ENCODE peak calls at places on chromosomes 13 and 19, in seven cellular contexts. Q is activated CD4-positive, alpha-beta T cell treated with anti-CD3 and anti-CD28 coated beads for 48 hours; A is GM04504; V is lower leg skin; L is MCF 10A; O is right atrium auricular region; U is GM20000. T is an unnamed sample.
A peak's percentile ranks its signal among the peaks of the same experiment; 100 is the strongest.

GRCh38 chr19:2337329-2337707 is 8.8 kb downstream of the SPPL2B start:
- DNase-seq in U (no peak), V (no peak), O (no peak), A (no peak), L (no peak), Q (peak; percentile 23), T (peak; percentile 64)

GRCh38 chr19:50514346-50515167 is 844 bp upstream of the ASPDH start:
- DNase-seq in A (no peak), V (no peak), L (no peak), Q (no peak), O (no peak), U (no peak), T (no peak)

GRCh38 chr19:1161716-1162115 is 12.4 kb downstream of the SBNO2 start:
- DNase-seq in U (no peak), A (no peak), Q (no peak), V (no peak), O (no peak), L (peak; percentile 95), T (no peak)

GRCh38 chr13:30292325-30292724 is 15.0 kb downstream of the KATNAL1 start:
- DNase-seq in L (no peak), V (no peak), A (no peak), Q (no peak), O (no peak), U (no peak), T (no peak)

GRCh38 chr19:21603431-21604153 is 98.2 kb downstream of the ZNF429 start:
- DNase-seq in U (no peak), A (no peak), O (no peak), L (no peak), Q (no peak), V (no peak), T (no peak)

GRCh38 chr19:36183455-36183741 is 31.1 kb downstream of the ZNF565 start:
- DNase-seq in O (no peak), Q (no peak), V (no peak), A (no peak), U (no peak), L (no peak), T (no peak)

GRCh38 chr19:46716672-46717033 is 261 bp downstream of the PRKD2 start:
- DNase-seq in V (no peak), A (no peak), L (peak; percentile 27), U (peak; percentile 52), O (no peak), Q (no peak), T (no peak)

GRCh38 chr19:47157455-47158321 is 27.1 kb downstream of the SAE1 start:
- DNase-seq in O (peak; percentile 80), U (no peak), V (peak; percentile 25), Q (no peak), A (no peak), L (no peak), T (peak; percentile 60)

GRCh38 chr19:2148482-2149135 is 2.8 kb downstream of the AP3D1 start:
- DNase-seq in V (no peak), L (no peak), O (no peak), Q (peak; percentile 69), U (no peak), A (no peak), T (no peak)

GRCh38 chr13:83881031-83881727 is 1.1 kb downstream of the SLITRK1 start:
- DNase-seq in Q (no peak), U (no peak), L (no peak), V (no peak), O (no peak), A (no peak), T (no peak)

GRCh38 chr13:76708138-76708537 is 178.1 kb downstream of the KCTD12 start:
- DNase-seq in O (no peak), A (no peak), U (no peak), Q (no peak), V (no peak), L (no peak), T (no peak)

GRCh38 chr19:11322269-11323024 is 17.0 kb downstream of the RAB3D start:
- DNase-seq in V (no peak), U (no peak), O (no peak), L (no peak), Q (no peak), A (no peak), T (no peak)

GRCh38 chr19:592101-592500 is 2.4 kb downstream of the HCN2 start:
- DNase-seq in O (no peak), V (no peak), L (no peak), Q (no peak), A (no peak), U (no peak), T (no peak)

GRCh38 chr19:495440-496332 is 600 bp upstream of the MADCAM1 start:
- DNase-seq in V (no peak), A (no peak), O (no peak), U (no peak), L (peak; percentile 41), Q (peak; percentile 79), T (no peak)

GRCh38 chr19:20371911-20372310 is 193.7 kb downstream of the ZNF737 start:
- DNase-seq in Q (no peak), U (no peak), L (no peak), O (no peak), A (no peak), V (no peak), T (no peak)

GRCh38 chr13:24216176-24216575 is 55.7 kb downstream of the SPATA13 start:
- DNase-seq in U (no peak), L (no peak), Q (no peak), O (no peak), V (no peak), A (no peak), T (no peak)

GRCh38 chr13:97142452-97142851 is 79.7 kb upstream of the MBNL2 start:
- DNase-seq in A (no peak), L (no peak), V (no peak), U (no peak), O (no peak), Q (no peak), T (no peak)

GRCh38 chr13:26017932-26018690 is 33.7 kb downstream of the SHISA2 start:
- DNase-seq in O (no peak), U (peak; percentile 3), L (no peak), V (no peak), Q (no peak), A (no peak), T (no peak)

GRCh38 chr13:60617863-60618733 is 221.1 kb downstream of the TDRD3 start:
- DNase-seq in Q (no peak), V (no peak), A (peak; percentile 10), U (no peak), O (no peak), L (peak; percentile 34), T (no peak)

GRCh38 chr19:10871711-10872550 is 578 bp downstream of the CARM1 start:
- DNase-seq in Q (peak; percentile 51), A (no peak), V (peak; percentile 53), L (peak; percentile 14), O (no peak), U (peak; percentile 58), T (peak; percentile 62)

T was measured in uterus.